ENCODE peak calls at places on chromosomes 4 and X, in ten cellular contexts. G is colonic mucosa, Q is astrocyte of the cerebellum, O is pancreas, M is BE2C, Z is epithelial cell of proximal tubule, V is esophagus squamous epithelium, C is heart left ventricle, Y is GM12865, U is GM23338. T is an unnamed sample.

GRCh38 chr4:143251348-143251747 is 66.6 kb downstream of the USP38 start:
- DNase-seq in V (no peak), Z (no peak), M (no peak), G (peak; percentile 26), O (no peak), Q (no peak), U (no peak), Y (no peak), C (no peak), T (no peak)

GRCh38 chr4:38815879-38816782 is 11.5 kb upstream of the TLR1 start:
- DNase-seq in U (no peak), G (no peak), V (no peak), C (no peak), M (no peak), Y (peak; percentile 53), Z (no peak), Q (no peak), O (no peak), T (peak; percentile 29)

GRCh38 chr4:160580581-160580980 is 1477.7 kb downstream of the RAPGEF2 start:
- DNase-seq in Y (no peak), V (no peak), M (no peak), C (no peak), U (no peak), O (no peak), Z (no peak), G (no peak), Q (no peak), T (no peak)

GRCh38 chr4:25014965-25015506 is 15.7 kb downstream of the LGI2 start:
- DNase-seq in O (no peak), G (no peak), U (no peak), Z (no peak), M (no peak), Q (no peak), V (no peak), C (no peak), Y (no peak), T (no peak)

GRCh38 chr4:61068745-61069144 is 131.4 kb upstream of the ADGRL3 start:
- DNase-seq in Y (no peak), G (no peak), O (no peak), V (no peak), Q (peak; percentile 53), Z (no peak), M (no peak), U (no peak), C (peak; percentile 28), T (peak; percentile 73)

GRCh38 chr4:152983221-152983620 is 47.1 kb downstream of the FHDC1 start:
- DNase-seq in G (no peak), U (peak; percentile 41), Y (no peak), V (no peak), O (no peak), Q (no peak), Z (no peak), M (no peak), C (no peak), T (peak; percentile 13)

GRCh38 chr4:55931833-55932232 is 16.9 kb upstream of the CEP135 start:
- DNase-seq in O (no peak), V (no peak), M (no peak), C (no peak), G (no peak), Z (no peak), U (no peak), Q (no peak), Y (no peak), T (peak; percentile 35)

GRCh38 chrX:2874222-2875135 is 45.7 kb downstream of the GYG2 start:
- DNase-seq in Z (no peak), O (no peak), V (no peak), M (no peak), Y (no peak), U (no peak), G (no peak), Q (no peak), C (no peak), T (no peak)

GRCh38 chrX:69429339-69430014 is 74.6 kb upstream of the NALF2 start:
- DNase-seq in U (no peak), M (no peak), O (no peak), G (no peak), C (peak; percentile 37), V (no peak), Y (no peak), Q (no peak), Z (no peak), T (no peak)

GRCh38 chr4:106245176-106245575 is 70.8 kb downstream of the TBCK start:
- DNase-seq in G (no peak), M (no peak), O (no peak), Q (no peak), V (no peak), Y (no peak), U (no peak), C (no peak), Z (no peak), T (no peak)

GRCh38 chr4:78691971-78692814 is 84.0 kb upstream of the BMP2K start:
- DNase-seq in Z (no peak), V (no peak), M (peak; percentile 67), O (no peak), G (no peak), Y (peak; percentile 13), C (peak; percentile 35), U (no peak), Q (no peak), T (peak; percentile 6)

GRCh38 chrX:25034889-25035288 is 19.1 kb upstream of the ARX start:
- DNase-seq in Q (no peak), C (no peak), M (no peak), V (no peak), G (no peak), Y (no peak), O (no peak), U (peak; percentile 37), Z (no peak), T (peak; percentile 22)

DNA sequence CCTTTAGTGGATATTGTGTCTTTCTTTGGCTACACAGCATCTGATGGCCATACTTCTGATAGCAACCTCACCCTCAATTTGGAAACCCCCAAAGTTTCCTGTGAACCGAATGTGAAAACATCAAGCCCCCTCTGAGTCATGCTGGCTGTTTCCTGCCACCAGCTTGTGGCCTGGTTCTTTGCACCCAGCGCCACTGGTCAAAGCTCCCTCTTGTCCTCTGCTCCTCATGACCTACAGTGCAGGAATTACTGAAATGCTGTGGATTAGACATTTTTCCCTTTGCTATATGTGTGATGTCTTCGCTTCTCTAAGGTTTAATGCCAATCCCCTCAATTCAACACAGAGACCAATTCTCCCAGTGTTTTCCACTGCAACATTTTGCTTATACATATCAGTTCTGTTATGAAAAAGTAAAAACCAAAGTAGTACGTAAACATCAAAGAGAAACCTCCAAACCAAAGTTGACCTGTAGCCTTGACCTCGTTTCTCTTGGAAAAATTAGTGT is 224.0 kb upstream of the TENM3 start:
- DNase-seq in U (no peak), V (no peak), Y (peak; percentile 93), M (no peak), G (no peak), Z (no peak), C (no peak), O (no peak), Q (no peak), T (no peak)
- H3K4me3 ChIP-seq in U (no peak overlapping the region), V (no peak overlapping the region), Y (peak overlapping the region; percentile 19), M (no peak overlapping the region), G (no peak overlapping the region), Z (no peak overlapping the region), C (no peak overlapping the region), O (no peak overlapping the region), Q (no peak overlapping the region), T (no peak overlapping the region)

DNA sequence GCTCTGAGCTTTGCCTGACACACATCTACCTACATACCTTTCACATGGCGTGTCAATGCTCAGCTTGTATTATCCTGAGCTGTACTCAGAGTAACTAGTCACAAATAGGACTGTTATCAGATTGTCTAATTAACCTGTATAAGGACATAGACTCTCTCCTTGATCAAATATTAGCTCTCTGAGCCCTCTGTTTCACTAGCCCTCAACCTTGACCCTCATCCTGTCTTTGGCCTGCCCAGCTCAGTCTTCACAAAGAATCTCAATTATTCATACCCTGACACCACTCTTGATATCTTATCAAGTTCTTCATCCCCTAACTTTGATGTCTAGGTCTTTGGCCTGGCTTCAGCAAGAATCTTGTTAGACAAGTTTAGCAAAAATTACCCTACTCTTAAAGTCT is 320.7 kb upstream of the PCDH7 start:
- DNase-seq in Z (no peak), Y (no peak), C (no peak), Q (no peak), G (no peak), O (no peak), V (no peak), U (no peak), M (no peak), T (no peak)
- TF ChIP-seq CTCF in Z (no peak), Y (no peak), C (no peak), Q (no peak), G (no peak), O (no peak), V (no peak), U (no peak), M (no peak), T (no peak)

GRCh38 chr4:53591372-53591892 is at the start of gene LNX1:
- DNase-seq in V (peak; percentile 3), Q (no peak), U (peak; percentile 98), C (no peak), M (no peak), G (peak; percentile 97), Y (no peak), O (peak; percentile 89), Z (no peak), T (no peak)
- H3K4me3 ChIP-seq in V (peak within 1 kb of the TSS; percentile 57), Q (no peak within 1 kb of the TSS), U (peak within 1 kb of the TSS; percentile 60), C (no peak within 1 kb of the TSS), M (no peak within 1 kb of the TSS), G (peak within 1 kb of the TSS; percentile 32), Y (no peak within 1 kb of the TSS), O (peak within 1 kb of the TSS; percentile 21), Z (peak within 1 kb of the TSS; percentile 55), T (no peak within 1 kb of the TSS)

GRCh38 chrX:48466696-48467095 is 3.4 kb downstream of the SLC38A5 start:
- DNase-seq in G (no peak), M (no peak), U (peak; percentile 46), Q (no peak), Z (no peak), Y (peak; percentile 32), O (no peak), V (no peak), C (no peak), T (no peak)
- TF ChIP-seq CTCF in G (no peak), M (peak; percentile 17), U (peak; percentile 42), Q (peak; percentile 14), Z (peak; percentile 32), Y (peak; percentile 38), O (peak; percentile 7), V (no peak), C (no peak), T (peak; percentile 26)

T was measured in cardiac fibroblast.